ENCODE peak calls at places on chromosomes 3 and 15, in four cellular contexts. U, R, T and Y are unnamed samples.

GRCh38 chr15:45157056-45157455 is 27.3 kb downstream of the DUOX1 start:
- DNase-seq in U (no peak), R (peak), T (no peak), Y (no peak)

GRCh38 chr3:140442621-140443020 is 235.2 kb upstream of the TRIM42 start:
- DNase-seq in U (no peak), R (no peak), T (no peak), Y (no peak)

GRCh38 chr15:80480909-80481308 is 76.7 kb downstream of the ARNT2 start:
- DNase-seq in U (no peak), R (peak), T (no peak), Y (no peak)

GRCh38 chr3:180433172-180433571 is 168.8 kb upstream of the TTC14 start:
- DNase-seq in U (no peak), R (peak), T (no peak), Y (no peak)

GRCh38 chr3:179108091-179108490 is 36.5 kb upstream of the ZMAT3 start:
- DNase-seq in U (no peak), R (peak), T (no peak), Y (no peak)

GRCh38 chr15:51265037-51265555 is 73.3 kb downstream of the CYP19A1 start:
- DNase-seq in U (no peak), R (no peak), T (no peak), Y (no peak)

GRCh38 chr15:98794211-98794610 is 145.9 kb downstream of the IGF1R start:
- DNase-seq in U (no peak), R (no peak), T (no peak), Y (no peak)

GRCh38 chr15:96334705-96335428 is 4.4 kb downstream of the NR2F2 start:
- DNase-seq in U (no peak), R (no peak), T (no peak), Y (no peak)

GRCh38 chr3:12479919-12480425 is 4.3 kb upstream of the TSEN2 start:
- DNase-seq in U (no peak), R (peak), T (peak), Y (no peak)

GRCh38 chr3:100069472-100069871 is 44.8 kb downstream of the FILIP1L start:
- DNase-seq in U (peak), R (no peak), T (no peak), Y (no peak)

GRCh38 chr3:188812198-188812597 is 359.6 kb upstream of the TPRG1 start:
- DNase-seq in U (no peak), R (peak), T (no peak), Y (no peak)

GRCh38 chr15:66739287-66739686 is 37.3 kb downstream of the SMAD6 start:
- DNase-seq in U (no peak), R (no peak), T (no peak), Y (no peak)

GRCh38 chr3:15220056-15220455 is 14.0 kb downstream of the CAPN7 start:
- DNase-seq in U (no peak), R (no peak), T (no peak), Y (no peak)

GRCh38 chr3:50008931-50009330 is 69.0 kb downstream of the RBM6 start:
- DNase-seq in U (no peak), R (peak), T (no peak), Y (no peak)